ENCODE peak calls at places on chromosomes 1 and 21, in seven cellular contexts. H is K562, I is HCT116, P is tibial artery, S is A549, G is psoas muscle, E is heart left ventricle. M is an unnamed sample.

GRCh38 chr21:37006521-37007291 is at the start of gene RIPPLY3:
- DNase-seq in I (no peak), S (peak), G (no peak), E (no peak), P (no peak), H (no peak), M (no peak)

GRCh38 chr1:10693497-10694273 is 102.8 kb downstream of the CASZ1 start:
- DNase-seq in I (no peak), P (no peak), G (no peak), S (no peak), E (no peak), H (peak), M (peak)

GRCh38 chr1:89900323-89900722 is 79.5 kb downstream of the LRRC8D start:
- DNase-seq in H (no peak), S (no peak), I (no peak), E (no peak), P (no peak), G (no peak), M (no peak)

GRCh38 chr1:29120955-29121485 is 2.7 kb downstream of the TMEM200B start:
- DNase-seq in G (peak), S (peak), I (peak), H (no peak), P (no peak), E (peak), M (peak)

GRCh38 chr1:170309389-170310013 is 163.7 kb downstream of the NTMT2 start:
- DNase-seq in H (no peak), G (no peak), S (no peak), P (no peak), I (no peak), E (no peak), M (no peak)

GRCh38 chr1:208326033-208326432 is 81.8 kb upstream of the PLXNA2 start:
- DNase-seq in I (no peak), P (no peak), S (no peak), G (no peak), H (peak), E (no peak), M (no peak)

GRCh38 chr1:115098979-115099692 is 9.8 kb upstream of the TSPAN2 start:
- DNase-seq in S (peak), H (no peak), I (no peak), E (peak), P (peak), G (no peak), M (peak)

GRCh38 chr1:35857830-35858229 is 25.2 kb upstream of the AGO1 start:
- DNase-seq in P (no peak), H (peak), E (no peak), G (no peak), S (peak), I (peak), M (peak)

GRCh38 chr1:43450251-43451070 is 3.3 kb downstream of the HYI start:
- DNase-seq in G (peak), P (no peak), E (no peak), H (no peak), I (no peak), S (no peak), M (no peak)

GRCh38 chr1:44108241-44108640 is 10.4 kb upstream of the KLF17 start:
- DNase-seq in G (no peak), P (no peak), H (no peak), I (no peak), S (no peak), E (no peak), M (no peak)

GRCh38 chr1:183739640-183740385 is 65.1 kb upstream of the RGL1 start:
- DNase-seq in G (no peak), H (no peak), P (no peak), E (peak), S (no peak), I (no peak), M (no peak)

GRCh38 chr1:156931974-156932710 is 11.7 kb downstream of the LRRC71 start:
- DNase-seq in P (no peak), H (no peak), I (no peak), S (no peak), G (peak), E (no peak), M (no peak)

GRCh38 chr21:29762570-29763082 is 177.2 kb downstream of the GRIK1 start:
- DNase-seq in E (no peak), H (no peak), P (no peak), G (no peak), I (no peak), S (no peak), M (no peak)

GRCh38 chr1:103120981-103121380 is 12.7 kb upstream of the COL11A1 start:
- DNase-seq in S (no peak), E (no peak), I (no peak), P (no peak), G (no peak), H (no peak), M (no peak)

GRCh38 chr1:226688852-226689251 is 50.2 kb downstream of the ITPKB start:
- DNase-seq in G (no peak), H (no peak), P (no peak), I (no peak), S (no peak), E (no peak), M (no peak)

GRCh38 chr1:77925536-77925935 is 37.1 kb downstream of the NEXN start:
- DNase-seq in S (no peak), P (no peak), H (no peak), G (no peak), E (no peak), I (no peak), M (no peak)

DNA sequence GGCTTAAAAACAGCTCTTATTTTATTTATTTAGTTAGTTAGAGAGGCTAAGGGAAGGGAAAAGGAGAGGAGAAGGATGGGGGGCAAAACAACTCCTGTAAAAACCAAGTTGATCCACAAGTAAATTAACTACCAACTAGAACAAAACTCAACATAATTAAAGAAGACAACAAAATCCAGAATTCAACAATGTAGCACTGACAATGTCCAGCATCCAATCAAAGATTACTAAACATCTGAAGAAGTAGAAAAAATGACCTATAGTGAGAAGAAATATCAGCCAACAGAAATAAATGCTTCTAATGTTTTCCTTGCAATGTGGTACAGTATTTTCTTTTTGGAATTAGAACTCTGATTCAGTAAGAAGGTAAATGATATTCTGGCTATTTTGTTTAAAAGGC is 160.1 kb downstream of the CDC7 start:
- DNase-seq in S (no peak), I (no peak), E (no peak), H (no peak), G (no peak), P (no peak), M (no peak)
- H3K4me3 ChIP-seq in S (no peak), I (no peak), E (no peak), H (no peak), G (no peak), P (no peak), M (no peak)

DNA sequence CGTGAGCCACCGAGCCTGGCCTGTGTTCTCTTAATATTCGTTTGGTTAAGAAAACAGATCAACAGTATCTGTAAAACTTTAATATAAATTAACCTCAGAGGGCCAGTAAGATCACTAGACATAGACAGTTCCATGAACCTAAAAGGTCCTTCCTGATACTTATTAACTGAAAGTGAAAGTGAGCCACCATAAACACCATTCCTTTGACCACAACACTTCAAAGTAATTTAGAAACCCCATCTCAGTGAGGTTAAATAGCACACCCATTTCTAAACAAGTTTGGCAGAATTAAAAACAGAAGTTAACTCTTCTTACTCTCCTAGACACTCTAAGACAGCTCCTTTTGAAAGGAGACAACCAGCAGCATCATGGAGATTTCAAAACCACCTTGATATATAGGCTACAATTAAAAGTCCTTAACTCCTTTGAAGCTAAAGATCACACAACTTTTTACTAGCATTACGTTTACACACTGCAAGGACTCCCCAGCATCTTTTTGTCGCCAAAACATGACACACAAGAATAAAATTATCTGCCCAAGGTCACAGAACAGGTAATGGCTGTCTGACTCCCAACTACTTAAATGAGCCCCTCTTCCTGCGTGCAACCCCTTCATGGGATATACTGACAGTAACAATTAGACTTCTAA is 2.2 kb downstream of the RNF19B start:
- DNase-seq in G (no peak), E (no peak), S (no peak), I (no peak), H (no peak), P (no peak), M (no peak)
- H3K27ac ChIP-seq in G (no peak), E (peak), S (no peak), I (no peak), H (no peak), P (peak), M (no peak)

GRCh38 chr1:45890078-45890477 is 86.7 kb downstream of the MAST2 start:
- DNase-seq in H (no peak), G (no peak), E (no peak), S (no peak), I (no peak), P (no peak), M (no peak)

GRCh38 chr1:45894331-45894730 is 90.9 kb downstream of the MAST2 start:
- DNase-seq in H (no peak), S (no peak), I (no peak), E (no peak), P (no peak), G (no peak), M (no peak)

GRCh38 chr1:45891087-45891486 is 87.7 kb downstream of the MAST2 start:
- DNase-seq in S (no peak), P (no peak), H (no peak), E (no peak), I (no peak), G (no peak), M (no peak)

GRCh38 chr1:45894921-45895320 is 91.5 kb downstream of the MAST2 start:
- DNase-seq in H (no peak), S (no peak), I (no peak), E (no peak), G (no peak), P (no peak), M (no peak)

DNA sequence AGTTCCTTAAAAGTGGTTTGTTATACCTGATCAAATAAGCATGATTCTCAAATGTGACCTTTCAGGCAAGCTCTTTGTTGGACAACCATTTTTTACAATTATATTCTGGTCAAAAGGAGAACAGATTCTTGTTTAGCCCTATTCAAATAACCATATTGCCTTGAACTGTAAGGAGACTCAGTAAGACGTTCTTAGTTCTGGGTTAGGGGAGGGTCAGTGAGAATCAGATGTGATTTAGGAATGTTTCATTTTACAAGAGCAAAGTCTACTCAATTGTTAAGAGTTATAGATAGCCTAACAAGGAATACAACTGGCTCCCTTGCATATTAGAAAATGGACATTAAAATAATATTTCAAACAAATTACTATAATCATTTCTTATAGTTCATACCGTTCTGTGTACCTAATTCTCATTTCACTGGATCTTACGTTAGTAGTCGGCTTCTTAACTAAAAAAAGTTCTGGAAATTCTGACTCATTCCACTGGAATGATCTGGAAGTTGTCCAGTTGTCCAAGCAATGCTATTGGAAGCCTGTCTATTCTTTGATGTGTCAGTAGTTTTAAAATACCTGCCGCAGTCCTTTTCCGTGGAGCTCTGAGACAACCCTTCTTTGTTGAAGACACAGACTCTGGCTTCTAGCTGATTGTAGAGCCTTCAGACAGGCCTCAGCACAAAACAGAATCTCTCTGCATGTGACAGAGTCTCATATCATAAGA is 88.8 kb downstream of the MAST2 start:
- DNase-seq in P (no peak), I (peak), S (peak), E (peak), H (no peak), G (no peak), M (no peak)
- H3K4me3 ChIP-seq in P (no peak), I (no peak), S (peak), E (no peak), H (no peak), G (peak), M (no peak)

GRCh38 chr21:31912501-31912900 is 39.7 kb downstream of the HUNK start:
- DNase-seq in G (no peak), P (no peak), E (no peak), I (no peak), S (no peak), H (no peak), M (no peak)

GRCh38 chr21:31909772-31910470 is 37.1 kb downstream of the HUNK start:
- DNase-seq in G (no peak), H (no peak), E (no peak), P (no peak), I (no peak), S (no peak), M (no peak)

GRCh38 chr21:31911138-31911907 is 38.5 kb downstream of the HUNK start:
- DNase-seq in E (no peak), H (no peak), P (no peak), I (no peak), S (peak), G (no peak), M (no peak)

GRCh38 chr21:31908106-31909031 is 35.5 kb downstream of the HUNK start:
- DNase-seq in P (no peak), H (no peak), G (no peak), E (no peak), I (no peak), S (no peak), M (no peak)

DNA sequence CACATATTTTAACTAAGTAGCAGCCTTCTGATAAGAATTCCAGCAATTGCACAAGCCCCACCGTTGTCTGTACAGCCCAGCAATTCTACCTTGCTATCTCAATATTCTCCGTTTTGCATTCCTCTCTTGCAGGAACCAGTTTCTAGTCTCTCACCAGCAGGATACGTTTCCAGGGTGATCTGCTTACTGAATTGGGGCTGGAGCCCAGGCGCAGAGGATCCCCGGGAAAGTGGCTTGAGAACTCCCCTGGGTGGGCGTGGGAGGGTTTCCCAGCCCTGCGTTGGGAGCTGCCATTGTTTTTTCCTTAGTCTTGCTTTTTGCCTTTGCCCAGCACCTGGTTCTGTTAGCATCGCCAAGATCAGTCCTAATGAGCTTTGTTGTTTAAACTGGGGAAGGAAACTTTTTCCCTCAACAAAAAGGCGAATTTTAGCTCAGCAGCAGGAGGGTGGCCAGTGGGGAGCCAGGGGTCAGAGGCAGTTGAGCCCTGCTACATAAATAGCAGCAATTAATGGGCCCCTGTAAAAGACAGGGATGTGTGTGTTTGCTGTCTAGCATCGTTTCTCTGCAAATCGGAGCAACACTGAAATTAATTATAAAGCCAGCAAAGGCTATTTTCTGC is 36.4 kb downstream of the HUNK start:
- DNase-seq in E (no peak), G (no peak), S (no peak), H (no peak), I (no peak), P (no peak), M (no peak)
- H3K27ac ChIP-seq in E (no peak), G (no peak), S (no peak), H (no peak), I (no peak), P (no peak), M (no peak)

GRCh38 chr1:197468581-197469175 is 200.6 kb downstream of the CRB1 start:
- DNase-seq in G (no peak), H (no peak), I (no peak), E (no peak), S (no peak), P (no peak), M (peak)

GRCh38 chr1:197467881-197468280 is 199.8 kb downstream of the CRB1 start:
- DNase-seq in G (no peak), I (no peak), P (no peak), H (no peak), E (no peak), S (no peak), M (no peak)

GRCh38 chr1:197471248-197472035 is 203.4 kb downstream of the CRB1 start:
- DNase-seq in I (no peak), H (no peak), P (no peak), G (no peak), E (no peak), S (no peak), M (no peak)

GRCh38 chr1:197470330-197470729 is 202.3 kb downstream of the CRB1 start:
- DNase-seq in S (no peak), P (no peak), G (no peak), H (no peak), I (no peak), E (no peak), M (no peak)

DNA sequence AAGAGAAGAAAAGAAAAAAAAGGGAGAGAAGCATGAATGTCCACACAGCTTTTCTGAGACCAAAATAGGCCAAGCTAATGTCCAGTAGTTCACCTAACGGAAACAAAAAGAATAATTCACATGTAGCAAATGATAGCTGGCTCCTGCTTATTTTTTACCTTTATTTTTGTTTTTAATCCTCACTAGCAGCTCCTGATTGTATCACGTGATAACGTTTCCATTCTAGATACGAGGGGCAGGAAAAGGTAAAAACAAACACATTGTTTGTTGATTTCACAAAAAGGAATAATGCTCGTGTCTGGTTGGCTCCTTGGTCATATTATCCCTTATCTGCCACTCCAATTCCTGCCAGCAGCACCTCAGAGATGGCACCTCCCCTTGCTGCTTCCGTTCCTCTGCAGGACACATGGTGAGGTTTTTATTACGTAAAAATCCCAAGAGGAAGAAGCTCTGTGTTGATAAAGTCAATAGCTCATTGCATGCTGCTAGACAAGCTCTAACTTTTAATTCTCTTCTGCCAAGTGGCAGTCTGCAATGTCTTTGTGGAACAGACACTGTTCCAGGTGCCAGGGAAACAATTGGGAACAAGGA is 201.7 kb downstream of the CRB1 start:
- DNase-seq in E (no peak), P (no peak), G (no peak), H (no peak), I (no peak), S (no peak), M (peak)
- H3K4me3 ChIP-seq in E (no peak), P (no peak), G (no peak), H (no peak), I (no peak), S (no peak), M (no peak)

DNA sequence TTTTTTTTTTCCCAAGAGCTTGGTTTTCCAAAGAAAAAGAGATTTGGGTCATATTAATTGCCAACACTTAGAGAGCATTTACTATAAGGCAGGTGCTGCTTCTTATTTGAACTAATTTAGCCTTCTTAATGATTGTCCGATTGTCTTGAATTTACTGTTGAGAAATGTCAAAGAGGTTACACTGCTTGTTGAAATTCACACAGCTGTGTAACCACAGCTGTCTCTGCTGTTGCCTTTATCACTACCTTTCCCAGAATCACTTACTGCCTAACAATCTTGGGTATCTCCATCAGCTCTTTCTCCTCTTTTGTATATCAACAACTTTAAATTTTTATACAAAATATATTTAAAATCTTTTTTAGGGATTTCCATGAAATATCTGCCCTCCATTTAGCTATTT is 115.6 kb downstream of the UCHL5 start:
- DNase-seq in P (no peak), S (no peak), E (no peak), I (no peak), H (no peak), G (no peak), M (no peak)
- H3K27ac ChIP-seq in P (no peak), S (no peak), E (no peak), I (no peak), H (no peak), G (no peak), M (no peak)

GRCh38 chr1:111958911-111959310 is 30.6 kb downstream of the KCND3 start:
- DNase-seq in S (no peak), E (no peak), G (no peak), I (no peak), H (no peak), P (no peak), M (no peak)
- H3K4me3 ChIP-seq in S (no peak), E (no peak), G (no peak), I (no peak), H (no peak), P (no peak), M (no peak)